ENCODE peak calls at places on chromosomes 13 and 19, in four cellular contexts. One of them, this sample, is unnamed.

GRCh38 chr19:35209646-35210045 is 18.9 kb downstream of the FAM187B start:
- DNase-seq in amniotic epithelial cell: no peak
- DNase-seq in fibroblast of pulmonary artery: no peak
- DNase-seq in lung: no peak
- DNase-seq in this sample: no peak

GRCh38 chr19:16542894-16543498 is 759 bp upstream of the CHERP start:
- DNase-seq in fibroblast of pulmonary artery: peak
- DNase-seq in lung: no peak
- DNase-seq in amniotic epithelial cell: no peak
- DNase-seq in this sample: no peak

GRCh38 chr19:18301718-18302111 is 20.3 kb upstream of the JUND start:
- DNase-seq in amniotic epithelial cell: no peak
- DNase-seq in lung: no peak
- DNase-seq in fibroblast of pulmonary artery: no peak
- DNase-seq in this sample: no peak

GRCh38 chr13:112077729-112078128 is 10.8 kb downstream of the SOX1 start:
- DNase-seq in fibroblast of pulmonary artery: no peak
- DNase-seq in lung: no peak
- DNase-seq in amniotic epithelial cell: no peak
- DNase-seq in this sample: no peak

GRCh38 chr19:10968527-10969081 is 7.8 kb downstream of the SMARCA4 start:
- DNase-seq in fibroblast of pulmonary artery: no peak
- DNase-seq in amniotic epithelial cell: no peak
- DNase-seq in lung: no peak
- DNase-seq in this sample: no peak

GRCh38 chr13:21675095-21676007 is 4.5 kb downstream of the FGF9 start:
- DNase-seq in lung: no peak
- DNase-seq in fibroblast of pulmonary artery: no peak
- DNase-seq in amniotic epithelial cell: no peak
- DNase-seq in this sample: no peak

GRCh38 chr19:11693505-11694499 is 44.9 kb downstream of the ZNF823 start:
- DNase-seq in fibroblast of pulmonary artery: peak
- DNase-seq in amniotic epithelial cell: peak
- DNase-seq in lung: no peak
- DNase-seq in this sample: peak

GRCh38 chr13:21871919-21872318 is 201.0 kb downstream of the FGF9 start:
- DNase-seq in lung: peak
- DNase-seq in fibroblast of pulmonary artery: no peak
- DNase-seq in amniotic epithelial cell: no peak
- DNase-seq in this sample: no peak

GRCh38 chr13:90281709-90282108 is 1065.8 kb upstream of the MIR17HG start:
- DNase-seq in fibroblast of pulmonary artery: no peak
- DNase-seq in amniotic epithelial cell: no peak
- DNase-seq in lung: no peak
- DNase-seq in this sample: no peak

GRCh38 chr13:97853550-97853949 is 99.9 kb upstream of the IPO5 start:
- DNase-seq in fibroblast of pulmonary artery: no peak
- DNase-seq in amniotic epithelial cell: peak
- DNase-seq in lung: no peak
- DNase-seq in this sample: peak

GRCh38 chr13:66689037-66689619 is 541.0 kb downstream of the PCDH9 start:
- DNase-seq in fibroblast of pulmonary artery: peak
- DNase-seq in amniotic epithelial cell: no peak
- DNase-seq in lung: no peak
- DNase-seq in this sample: no peak

GRCh38 chr19:35675589-35676140 is 9.3 kb downstream of the UPK1A start:
- DNase-seq in amniotic epithelial cell: no peak
- DNase-seq in fibroblast of pulmonary artery: no peak
- DNase-seq in lung: no peak
- DNase-seq in this sample: no peak

GRCh38 chr19:932647-933552 is 7.1 kb downstream of the ARID3A start:
- DNase-seq in fibroblast of pulmonary artery: peak
- DNase-seq in lung: no peak
- DNase-seq in amniotic epithelial cell: peak
- DNase-seq in this sample: peak

GRCh38 chr13:113178070-113178895 is 19.8 kb downstream of the PROZ start:
- DNase-seq in fibroblast of pulmonary artery: peak
- DNase-seq in lung: no peak
- DNase-seq in amniotic epithelial cell: peak
- DNase-seq in this sample: peak

GRCh38 chr13:45280751-45281634 is 60.0 kb downstream of the TPT1 start:
- DNase-seq in lung: peak
- DNase-seq in amniotic epithelial cell: peak
- DNase-seq in fibroblast of pulmonary artery: peak
- DNase-seq in this sample: peak

GRCh38 chr13:98930014-98930625 is 47.7 kb downstream of the DOCK9 start:
- DNase-seq in amniotic epithelial cell: no peak
- DNase-seq in lung: no peak
- DNase-seq in fibroblast of pulmonary artery: no peak
- DNase-seq in this sample: no peak

GRCh38 chr19:2149980-2150793 is 1.2 kb downstream of the AP3D1 start:
- DNase-seq in lung: peak
- DNase-seq in fibroblast of pulmonary artery: no peak
- DNase-seq in amniotic epithelial cell: peak
- DNase-seq in this sample: no peak

GRCh38 chr19:55666343-55667005 is 8.6 kb upstream of the EPN1 start:
- DNase-seq in fibroblast of pulmonary artery: no peak
- DNase-seq in lung: no peak
- DNase-seq in amniotic epithelial cell: no peak
- DNase-seq in this sample: no peak